ENCODE peak calls at places on chromosomes 16 and 17, in six cellular contexts. One of them, this sample, is unnamed.

GRCh38 chr17:18070861-18071340 is 16.8 kb upstream of the DRG2 start:
- DNase-seq in Karpas-422: no peak
- DNase-seq in ureter: no peak
- DNase-seq in AG08395: peak
- DNase-seq in T-helper 2 cell: no peak
- DNase-seq in activated naive CD4-positive, alpha-beta T cell treated with anti-CD3 and anti-CD28 coated beads for 36 hours: peak
- DNase-seq in this sample: peak

GRCh38 chr17:45905812-45906211 is 11.5 kb downstream of the MAPT start:
- DNase-seq in Karpas-422: no peak
- DNase-seq in ureter: no peak
- DNase-seq in AG08395: no peak
- DNase-seq in T-helper 2 cell: no peak
- DNase-seq in activated naive CD4-positive, alpha-beta T cell treated with anti-CD3 and anti-CD28 coated beads for 36 hours: no peak
- DNase-seq in this sample: no peak

GRCh38 chr17:10683853-10684252 is 13.5 kb downstream of the SCO1 start:
- DNase-seq in Karpas-422: peak
- DNase-seq in ureter: no peak
- DNase-seq in AG08395: peak
- DNase-seq in T-helper 2 cell: no peak
- DNase-seq in activated naive CD4-positive, alpha-beta T cell treated with anti-CD3 and anti-CD28 coated beads for 36 hours: no peak
- DNase-seq in this sample: peak

GRCh38 chr17:13420294-13421277 is 181.1 kb downstream of the HS3ST3A1 start:
- DNase-seq in Karpas-422: no peak
- DNase-seq in ureter: no peak
- DNase-seq in AG08395: no peak
- DNase-seq in T-helper 2 cell: no peak
- DNase-seq in activated naive CD4-positive, alpha-beta T cell treated with anti-CD3 and anti-CD28 coated beads for 36 hours: no peak
- DNase-seq in this sample: no peak

GRCh38 chr17:40602445-40603443 is 37.5 kb upstream of the CCR7 start:
- DNase-seq in Karpas-422: no peak
- DNase-seq in ureter: no peak
- DNase-seq in AG08395: no peak
- DNase-seq in T-helper 2 cell: peak
- DNase-seq in activated naive CD4-positive, alpha-beta T cell treated with anti-CD3 and anti-CD28 coated beads for 36 hours: peak
- DNase-seq in this sample: no peak

GRCh38 chr16:57815987-57816745 is 13.9 kb upstream of the KIFC3 start:
- DNase-seq in Karpas-422: no peak
- DNase-seq in ureter: peak
- DNase-seq in AG08395: peak
- DNase-seq in T-helper 2 cell: peak
- DNase-seq in activated naive CD4-positive, alpha-beta T cell treated with anti-CD3 and anti-CD28 coated beads for 36 hours: peak
- DNase-seq in this sample: peak

GRCh38 chr16:4646773-4647660 is 22.4 kb downstream of the MGRN1 start:
- DNase-seq in Karpas-422: no peak
- DNase-seq in ureter: no peak
- DNase-seq in AG08395: no peak
- DNase-seq in T-helper 2 cell: no peak
- DNase-seq in activated naive CD4-positive, alpha-beta T cell treated with anti-CD3 and anti-CD28 coated beads for 36 hours: peak
- DNase-seq in this sample: no peak

GRCh38 chr16:2841606-2842339 is 11.7 kb downstream of the ZG16B start:
- DNase-seq in Karpas-422: no peak
- DNase-seq in ureter: no peak
- DNase-seq in AG08395: no peak
- DNase-seq in T-helper 2 cell: peak
- DNase-seq in activated naive CD4-positive, alpha-beta T cell treated with anti-CD3 and anti-CD28 coated beads for 36 hours: no peak
- DNase-seq in this sample: no peak

GRCh38 chr17:44198721-44199552 is 747 bp downstream of the ATXN7L3 start:
- DNase-seq in Karpas-422: peak
- DNase-seq in ureter: peak
- DNase-seq in AG08395: peak
- DNase-seq in T-helper 2 cell: peak
- DNase-seq in activated naive CD4-positive, alpha-beta T cell treated with anti-CD3 and anti-CD28 coated beads for 36 hours: peak
- DNase-seq in this sample: peak

GRCh38 chr17:50397111-50397918 is at the start of gene LRRC59:
- DNase-seq in Karpas-422: peak
- DNase-seq in ureter: peak
- DNase-seq in AG08395: peak
- DNase-seq in T-helper 2 cell: peak
- DNase-seq in activated naive CD4-positive, alpha-beta T cell treated with anti-CD3 and anti-CD28 coated beads for 36 hours: peak
- DNase-seq in this sample: peak

GRCh38 chr17:34499576-34499975 is 79.8 kb upstream of the TMEM132E start:
- DNase-seq in Karpas-422: peak
- DNase-seq in ureter: no peak
- DNase-seq in AG08395: peak
- DNase-seq in T-helper 2 cell: no peak
- DNase-seq in activated naive CD4-positive, alpha-beta T cell treated with anti-CD3 and anti-CD28 coated beads for 36 hours: peak
- DNase-seq in this sample: peak

GRCh38 chr16:68235882-68236803 is at the start of gene ESRP2:
- DNase-seq in Karpas-422: no peak
- DNase-seq in ureter: peak
- DNase-seq in AG08395: no peak
- DNase-seq in T-helper 2 cell: peak
- DNase-seq in activated naive CD4-positive, alpha-beta T cell treated with anti-CD3 and anti-CD28 coated beads for 36 hours: no peak
- DNase-seq in this sample: no peak

GRCh38 chr16:84501077-84501735 is 3.3 kb downstream of the MEAK7 start:
- DNase-seq in Karpas-422: no peak
- DNase-seq in ureter: peak
- DNase-seq in AG08395: peak
- DNase-seq in T-helper 2 cell: no peak
- DNase-seq in activated naive CD4-positive, alpha-beta T cell treated with anti-CD3 and anti-CD28 coated beads for 36 hours: no peak
- DNase-seq in this sample: no peak

GRCh38 chr16:74309789-74310781 is 13.5 kb downstream of the PSMD7 start:
- DNase-seq in Karpas-422: peak
- DNase-seq in ureter: no peak
- DNase-seq in AG08395: peak
- DNase-seq in T-helper 2 cell: no peak
- DNase-seq in activated naive CD4-positive, alpha-beta T cell treated with anti-CD3 and anti-CD28 coated beads for 36 hours: peak
- DNase-seq in this sample: peak

GRCh38 chr17:76272541-76273434 is 7.6 kb downstream of the UBALD2 start:
- DNase-seq in Karpas-422: no peak
- DNase-seq in ureter: no peak
- DNase-seq in AG08395: no peak
- DNase-seq in T-helper 2 cell: peak
- DNase-seq in activated naive CD4-positive, alpha-beta T cell treated with anti-CD3 and anti-CD28 coated beads for 36 hours: peak
- DNase-seq in this sample: no peak

GRCh38 chr17:31235110-31235509 is 61.9 kb downstream of the OMG start:
- DNase-seq in Karpas-422: no peak
- DNase-seq in ureter: no peak
- DNase-seq in AG08395: no peak
- DNase-seq in T-helper 2 cell: no peak
- DNase-seq in activated naive CD4-positive, alpha-beta T cell treated with anti-CD3 and anti-CD28 coated beads for 36 hours: no peak
- DNase-seq in this sample: no peak

GRCh38 chr17:66541461-66542182 is 239.2 kb downstream of the PRKCA start:
- DNase-seq in Karpas-422: peak
- DNase-seq in ureter: no peak
- DNase-seq in AG08395: no peak
- DNase-seq in T-helper 2 cell: no peak
- DNase-seq in activated naive CD4-positive, alpha-beta T cell treated with anti-CD3 and anti-CD28 coated beads for 36 hours: no peak
- DNase-seq in this sample: peak

GRCh38 chr16:87780385-87780989 is 14.7 kb upstream of the KLHDC4 start:
- DNase-seq in Karpas-422: peak
- DNase-seq in ureter: no peak
- DNase-seq in AG08395: no peak
- DNase-seq in T-helper 2 cell: peak
- DNase-seq in activated naive CD4-positive, alpha-beta T cell treated with anti-CD3 and anti-CD28 coated beads for 36 hours: peak
- DNase-seq in this sample: no peak

GRCh38 chr16:68452176-68452575 is 3.9 kb upstream of the SMPD3 start:
- DNase-seq in Karpas-422: no peak
- DNase-seq in ureter: no peak
- DNase-seq in AG08395: peak
- DNase-seq in T-helper 2 cell: no peak
- DNase-seq in activated naive CD4-positive, alpha-beta T cell treated with anti-CD3 and anti-CD28 coated beads for 36 hours: no peak
- DNase-seq in this sample: no peak

GRCh38 chr16:88719267-88719932 is 13.1 kb downstream of the CTU2 start:
- DNase-seq in Karpas-422: no peak
- DNase-seq in ureter: no peak
- DNase-seq in AG08395: no peak
- DNase-seq in T-helper 2 cell: no peak
- DNase-seq in activated naive CD4-positive, alpha-beta T cell treated with anti-CD3 and anti-CD28 coated beads for 36 hours: no peak
- DNase-seq in this sample: no peak

GRCh38 chr16:17171250-17172143 is 299.3 kb downstream of the XYLT1 start:
- DNase-seq in Karpas-422: no peak
- DNase-seq in ureter: no peak
- DNase-seq in AG08395: no peak
- DNase-seq in T-helper 2 cell: no peak
- DNase-seq in activated naive CD4-positive, alpha-beta T cell treated with anti-CD3 and anti-CD28 coated beads for 36 hours: no peak
- DNase-seq in this sample: no peak

GRCh38 chr16:56675685-56676210 is 6.1 kb downstream of the MT1H start:
- DNase-seq in Karpas-422: no peak
- DNase-seq in ureter: no peak
- DNase-seq in AG08395: no peak
- DNase-seq in T-helper 2 cell: peak
- DNase-seq in activated naive CD4-positive, alpha-beta T cell treated with anti-CD3 and anti-CD28 coated beads for 36 hours: peak
- DNase-seq in this sample: no peak

GRCh38 chr17:19596869-19597268 is 51.7 kb upstream of the ALDH3A2 start:
- DNase-seq in Karpas-422: no peak
- DNase-seq in ureter: no peak
- DNase-seq in AG08395: no peak
- DNase-seq in T-helper 2 cell: no peak
- DNase-seq in activated naive CD4-positive, alpha-beta T cell treated with anti-CD3 and anti-CD28 coated beads for 36 hours: no peak
- DNase-seq in this sample: no peak

GRCh38 chr17:66240013-66240412 is 10.8 kb upstream of the APOH start:
- DNase-seq in Karpas-422: no peak
- DNase-seq in ureter: no peak
- DNase-seq in AG08395: no peak
- DNase-seq in T-helper 2 cell: no peak
- DNase-seq in activated naive CD4-positive, alpha-beta T cell treated with anti-CD3 and anti-CD28 coated beads for 36 hours: no peak
- DNase-seq in this sample: no peak

GRCh38 chr16:29849505-29849904 is 13.5 kb downstream of the CDIPT start:
- DNase-seq in Karpas-422: no peak
- DNase-seq in ureter: no peak
- DNase-seq in AG08395: no peak
- DNase-seq in T-helper 2 cell: no peak
- DNase-seq in activated naive CD4-positive, alpha-beta T cell treated with anti-CD3 and anti-CD28 coated beads for 36 hours: no peak
- DNase-seq in this sample: no peak

GRCh38 chr17:10842658-10843057 is 4.8 kb upstream of the PIRT start:
- DNase-seq in Karpas-422: no peak
- DNase-seq in ureter: no peak
- DNase-seq in AG08395: no peak
- DNase-seq in T-helper 2 cell: no peak
- DNase-seq in activated naive CD4-positive, alpha-beta T cell treated with anti-CD3 and anti-CD28 coated beads for 36 hours: no peak
- DNase-seq in this sample: no peak

GRCh38 chr17:47311420-47311819 is 12.3 kb upstream of the EFCAB13 start:
- DNase-seq in Karpas-422: no peak
- DNase-seq in ureter: no peak
- DNase-seq in AG08395: no peak
- DNase-seq in T-helper 2 cell: no peak
- DNase-seq in activated naive CD4-positive, alpha-beta T cell treated with anti-CD3 and anti-CD28 coated beads for 36 hours: no peak
- DNase-seq in this sample: no peak

GRCh38 chr17:6688944-6689343 is 24.2 kb downstream of the SLC13A5 start:
- DNase-seq in Karpas-422: no peak
- DNase-seq in ureter: no peak
- DNase-seq in AG08395: no peak
- DNase-seq in T-helper 2 cell: no peak
- DNase-seq in activated naive CD4-positive, alpha-beta T cell treated with anti-CD3 and anti-CD28 coated beads for 36 hours: no peak
- DNase-seq in this sample: no peak

GRCh38 chr16:88941051-88941932 is 35.7 kb downstream of the CBFA2T3 start:
- DNase-seq in Karpas-422: no peak
- DNase-seq in ureter: no peak
- DNase-seq in AG08395: no peak
- DNase-seq in T-helper 2 cell: no peak
- DNase-seq in activated naive CD4-positive, alpha-beta T cell treated with anti-CD3 and anti-CD28 coated beads for 36 hours: no peak
- DNase-seq in this sample: peak

GRCh38 chr16:81889896-81890634 is 111.0 kb downstream of the PLCG2 start:
- DNase-seq in Karpas-422: peak
- DNase-seq in ureter: peak
- DNase-seq in AG08395: peak
- DNase-seq in T-helper 2 cell: no peak
- DNase-seq in activated naive CD4-positive, alpha-beta T cell treated with anti-CD3 and anti-CD28 coated beads for 36 hours: peak
- DNase-seq in this sample: peak

GRCh38 chr17:50478391-50479361 is at the start of gene RSAD1:
- DNase-seq in Karpas-422: peak
- DNase-seq in ureter: peak
- DNase-seq in AG08395: peak
- DNase-seq in T-helper 2 cell: peak
- DNase-seq in activated naive CD4-positive, alpha-beta T cell treated with anti-CD3 and anti-CD28 coated beads for 36 hours: peak
- DNase-seq in this sample: peak

GRCh38 chr17:75695141-75695829 is 26.0 kb upstream of the ITGB4 start:
- DNase-seq in Karpas-422: no peak
- DNase-seq in ureter: no peak
- DNase-seq in AG08395: peak
- DNase-seq in T-helper 2 cell: no peak
- DNase-seq in activated naive CD4-positive, alpha-beta T cell treated with anti-CD3 and anti-CD28 coated beads for 36 hours: no peak
- DNase-seq in this sample: no peak

GRCh38 chr16:11542069-11542775 is 44.5 kb downstream of the LITAF start:
- DNase-seq in Karpas-422: peak
- DNase-seq in ureter: no peak
- DNase-seq in AG08395: no peak
- DNase-seq in T-helper 2 cell: no peak
- DNase-seq in activated naive CD4-positive, alpha-beta T cell treated with anti-CD3 and anti-CD28 coated beads for 36 hours: no peak
- DNase-seq in this sample: no peak

GRCh38 chr17:46818929-46819859 is 702 bp upstream of the WNT3 start:
- DNase-seq in Karpas-422: no peak
- DNase-seq in ureter: no peak
- DNase-seq in AG08395: peak
- DNase-seq in T-helper 2 cell: no peak
- DNase-seq in activated naive CD4-positive, alpha-beta T cell treated with anti-CD3 and anti-CD28 coated beads for 36 hours: peak
- DNase-seq in this sample: no peak

GRCh38 chr16:9885457-9885856 is 296.8 kb downstream of the GRIN2A start:
- DNase-seq in Karpas-422: no peak
- DNase-seq in ureter: no peak
- DNase-seq in AG08395: no peak
- DNase-seq in T-helper 2 cell: no peak
- DNase-seq in activated naive CD4-positive, alpha-beta T cell treated with anti-CD3 and anti-CD28 coated beads for 36 hours: no peak
- DNase-seq in this sample: no peak

GRCh38 chr17:35460354-35460851 is 11.8 kb upstream of the SLFN13 start:
- DNase-seq in Karpas-422: peak
- DNase-seq in ureter: peak
- DNase-seq in AG08395: no peak
- DNase-seq in T-helper 2 cell: peak
- DNase-seq in activated naive CD4-positive, alpha-beta T cell treated with anti-CD3 and anti-CD28 coated beads for 36 hours: peak
- DNase-seq in this sample: no peak

GRCh38 chr16:81005644-81006471 is 827 bp downstream of the CMC2 start:
- DNase-seq in Karpas-422: no peak
- DNase-seq in ureter: no peak
- DNase-seq in AG08395: no peak
- DNase-seq in T-helper 2 cell: no peak
- DNase-seq in activated naive CD4-positive, alpha-beta T cell treated with anti-CD3 and anti-CD28 coated beads for 36 hours: no peak
- DNase-seq in this sample: peak

GRCh38 chr16:63365665-63366064 is 1329.4 kb upstream of the CDH8 start:
- DNase-seq in Karpas-422: no peak
- DNase-seq in ureter: no peak
- DNase-seq in AG08395: no peak
- DNase-seq in T-helper 2 cell: no peak
- DNase-seq in activated naive CD4-positive, alpha-beta T cell treated with anti-CD3 and anti-CD28 coated beads for 36 hours: no peak
- DNase-seq in this sample: no peak

GRCh38 chr17:17913695-17914332 is 58.4 kb downstream of the TOM1L2 start:
- DNase-seq in Karpas-422: no peak
- DNase-seq in ureter: peak
- DNase-seq in AG08395: peak
- DNase-seq in T-helper 2 cell: no peak
- DNase-seq in activated naive CD4-positive, alpha-beta T cell treated with anti-CD3 and anti-CD28 coated beads for 36 hours: peak
- DNase-seq in this sample: peak

GRCh38 chr16:67389911-67390815 is 3.1 kb downstream of the TPPP3 start:
- DNase-seq in Karpas-422: no peak
- DNase-seq in ureter: no peak
- DNase-seq in AG08395: no peak
- DNase-seq in T-helper 2 cell: no peak
- DNase-seq in activated naive CD4-positive, alpha-beta T cell treated with anti-CD3 and anti-CD28 coated beads for 36 hours: no peak
- DNase-seq in this sample: peak

This sample was measured in myocyte.